ENCODE peak calls at places on chromosomes 13 and 19, in six cellular contexts. One of them, this sample, is unnamed. For H3K36me3 and H3K4me1, the result is how much of the 10 kb centered on the place peaks cover.

GRCh38 chr19:9126900-9127405 is at the start of gene OR7G3:
- DNase-seq in SK-N-SH: no peak
- DNase-seq in right atrium auricular region: no peak
- DNase-seq in stomach: no peak
- DNase-seq in effector memory CD4-positive, alpha-beta T cell: no peak
- DNase-seq in PC-3: no peak
- DNase-seq in this sample: no peak

GRCh38 chr13:112128052-112128610 is 61.2 kb downstream of the SOX1 start:
- DNase-seq in PC-3: no peak
- DNase-seq in right atrium auricular region: no peak
- DNase-seq in SK-N-SH: no peak
- DNase-seq in stomach: no peak
- DNase-seq in effector memory CD4-positive, alpha-beta T cell: no peak
- DNase-seq in this sample: no peak

GRCh38 chr13:25819856-25820530 is 231.8 kb downstream of the SHISA2 start:
- DNase-seq in stomach: no peak
- DNase-seq in PC-3: no peak
- DNase-seq in effector memory CD4-positive, alpha-beta T cell: no peak
- DNase-seq in right atrium auricular region: no peak
- DNase-seq in SK-N-SH: no peak
- DNase-seq in this sample: no peak

GRCh38 chr13:30647420-30647819 is 29.7 kb downstream of the USPL1 start:
- DNase-seq in SK-N-SH: no peak
- DNase-seq in stomach: no peak
- DNase-seq in right atrium auricular region: no peak
- DNase-seq in effector memory CD4-positive, alpha-beta T cell: no peak
- DNase-seq in PC-3: no peak
- DNase-seq in this sample: no peak

GRCh38 chr19:51246153-51246552 is 4.7 kb upstream of the SIGLECL1 start:
- DNase-seq in stomach: no peak
- DNase-seq in PC-3: peak
- DNase-seq in right atrium auricular region: no peak
- DNase-seq in SK-N-SH: no peak
- DNase-seq in effector memory CD4-positive, alpha-beta T cell: no peak
- DNase-seq in this sample: no peak

GRCh38 chr19:16496613-16496983 is 404 bp downstream of the C19orf44 start:
- DNase-seq in right atrium auricular region: peak
- DNase-seq in effector memory CD4-positive, alpha-beta T cell: no peak
- DNase-seq in stomach: peak
- DNase-seq in SK-N-SH: no peak
- DNase-seq in PC-3: peak
- DNase-seq in this sample: no peak

GRCh38 chr13:38821753-38822551 is 135.1 kb downstream of the FREM2 start:
- DNase-seq in effector memory CD4-positive, alpha-beta T cell: no peak
- DNase-seq in PC-3: no peak
- DNase-seq in stomach: no peak
- DNase-seq in SK-N-SH: no peak
- DNase-seq in right atrium auricular region: no peak
- DNase-seq in this sample: no peak

GRCh38 chr13:30338331-30338851 is 31.0 kb upstream of the KATNAL1 start:
- DNase-seq in effector memory CD4-positive, alpha-beta T cell: no peak
- DNase-seq in right atrium auricular region: no peak
- DNase-seq in PC-3: peak
- DNase-seq in SK-N-SH: no peak
- DNase-seq in stomach: no peak
- DNase-seq in this sample: no peak

GRCh38 chr13:104954210-104954609 is 1581.3 kb downstream of the EFNB2 start:
- DNase-seq in PC-3: no peak
- DNase-seq in effector memory CD4-positive, alpha-beta T cell: no peak
- DNase-seq in right atrium auricular region: no peak
- DNase-seq in SK-N-SH: no peak
- DNase-seq in stomach: no peak
- DNase-seq in this sample: no peak

GRCh38 chr13:28658539-28658795 is 463 bp upstream of the POMP start:
- DNase-seq in effector memory CD4-positive, alpha-beta T cell: no peak
- DNase-seq in stomach: no peak
- DNase-seq in right atrium auricular region: no peak
- DNase-seq in PC-3: no peak
- DNase-seq in SK-N-SH: peak
- DNase-seq in this sample: no peak

GRCh38 chr13:99344610-99345208 is 37.5 kb upstream of the GPR183 start:
- DNase-seq in stomach: no peak
- DNase-seq in right atrium auricular region: no peak
- DNase-seq in SK-N-SH: no peak
- DNase-seq in effector memory CD4-positive, alpha-beta T cell: no peak
- DNase-seq in PC-3: no peak
- DNase-seq in this sample: no peak

GRCh38 chr13:75530536-75530935 is 7.1 kb downstream of the COMMD6 start:
- DNase-seq in PC-3: no peak
- DNase-seq in right atrium auricular region: no peak
- DNase-seq in SK-N-SH: no peak
- DNase-seq in effector memory CD4-positive, alpha-beta T cell: no peak
- DNase-seq in stomach: no peak
- DNase-seq in this sample: no peak

GRCh38 chr13:23020246-23020843 is 160.4 kb upstream of the SGCG start:
- DNase-seq in PC-3: peak
- DNase-seq in right atrium auricular region: peak
- DNase-seq in stomach: peak
- DNase-seq in effector memory CD4-positive, alpha-beta T cell: no peak
- DNase-seq in SK-N-SH: peak
- DNase-seq in this sample: no peak

GRCh38 chr19:12694641-12695040 is 1.8 kb downstream of the FBXW9 start:
- DNase-seq in stomach: no peak
- DNase-seq in SK-N-SH: no peak
- DNase-seq in PC-3: no peak
- DNase-seq in right atrium auricular region: no peak
- DNase-seq in effector memory CD4-positive, alpha-beta T cell: no peak
- DNase-seq in this sample: no peak

GRCh38 chr19:37551123-37551993 is 43.2 kb downstream of the ZNF571 start:
- DNase-seq in PC-3: no peak
- DNase-seq in effector memory CD4-positive, alpha-beta T cell: peak
- DNase-seq in SK-N-SH: peak
- DNase-seq in right atrium auricular region: no peak
- DNase-seq in stomach: no peak
- DNase-seq in this sample: peak

GRCh38 chr13:99830931-99831330 is 140.6 kb downstream of the ZIC5 start:
- DNase-seq in right atrium auricular region: no peak
- DNase-seq in SK-N-SH: no peak
- DNase-seq in effector memory CD4-positive, alpha-beta T cell: no peak
- DNase-seq in stomach: no peak
- DNase-seq in PC-3: no peak
- DNase-seq in this sample: no peak

GRCh38 chr13:67554746-67555452 is 324.8 kb upstream of the PCDH9 start:
- DNase-seq in stomach: no peak
- DNase-seq in SK-N-SH: no peak
- DNase-seq in effector memory CD4-positive, alpha-beta T cell: no peak
- DNase-seq in PC-3: no peak
- DNase-seq in right atrium auricular region: no peak
- DNase-seq in this sample: no peak

GRCh38 chr13:40611635-40612422 is 54.6 kb downstream of the FOXO1 start:
- DNase-seq in PC-3: no peak
- DNase-seq in right atrium auricular region: no peak
- DNase-seq in stomach: no peak
- DNase-seq in effector memory CD4-positive, alpha-beta T cell: no peak
- DNase-seq in SK-N-SH: no peak
- DNase-seq in this sample: no peak

GRCh38 chr13:105327727-105328126 is 1207.7 kb downstream of the EFNB2 start:
- DNase-seq in effector memory CD4-positive, alpha-beta T cell: no peak
- DNase-seq in stomach: no peak
- DNase-seq in SK-N-SH: no peak
- DNase-seq in PC-3: no peak
- DNase-seq in right atrium auricular region: no peak
- DNase-seq in this sample: no peak

DNA sequence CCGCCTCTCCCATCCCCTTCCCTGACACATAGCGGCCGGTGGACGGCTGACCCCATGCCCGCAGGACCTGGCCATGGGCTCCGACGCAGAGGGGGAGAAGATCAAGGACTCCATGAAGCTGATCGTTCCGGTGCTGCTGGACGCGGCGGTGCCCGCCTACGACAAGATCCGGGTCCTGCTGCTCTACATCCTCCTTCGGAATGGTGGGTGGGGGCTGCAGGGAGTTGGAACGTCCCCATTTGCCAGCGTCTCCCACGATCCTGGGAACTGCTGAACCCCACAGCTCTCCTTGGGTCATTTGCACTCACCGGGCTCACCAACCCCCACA is 7.6 kb downstream of the STXBP2 start:
- DNase-seq in PC-3: no peak
- DNase-seq in right atrium auricular region: no peak
- DNase-seq in SK-N-SH: peak
- DNase-seq in stomach: no peak
- DNase-seq in effector memory CD4-positive, alpha-beta T cell: no peak
- DNase-seq in this sample: no peak
- H3K36me3 ChIP-seq in PC-3: under half
- H3K36me3 ChIP-seq in right atrium auricular region: under half
- H3K36me3 ChIP-seq in SK-N-SH: under half
- H3K36me3 ChIP-seq in stomach: half or more
- H3K36me3 ChIP-seq in effector memory CD4-positive, alpha-beta T cell: under half
- H3K36me3 ChIP-seq in this sample: under half

GRCh38 chr19:19426799-19427198 is 21.3 kb downstream of the GATAD2A start:
- DNase-seq in SK-N-SH: no peak
- DNase-seq in PC-3: no peak
- DNase-seq in right atrium auricular region: no peak
- DNase-seq in effector memory CD4-positive, alpha-beta T cell: no peak
- DNase-seq in stomach: no peak
- DNase-seq in this sample: no peak

GRCh38 chr19:19427935-19428334 is 22.5 kb downstream of the GATAD2A start:
- DNase-seq in stomach: no peak
- DNase-seq in right atrium auricular region: no peak
- DNase-seq in SK-N-SH: no peak
- DNase-seq in PC-3: no peak
- DNase-seq in effector memory CD4-positive, alpha-beta T cell: no peak
- DNase-seq in this sample: no peak

GRCh38 chr19:19425170-19425875 is 19.8 kb downstream of the GATAD2A start:
- DNase-seq in right atrium auricular region: no peak
- DNase-seq in stomach: no peak
- DNase-seq in SK-N-SH: no peak
- DNase-seq in PC-3: no peak
- DNase-seq in effector memory CD4-positive, alpha-beta T cell: no peak
- DNase-seq in this sample: no peak

GRCh38 chr19:19427302-19427701 is 21.8 kb downstream of the GATAD2A start:
- DNase-seq in effector memory CD4-positive, alpha-beta T cell: no peak
- DNase-seq in PC-3: no peak
- DNase-seq in stomach: no peak
- DNase-seq in right atrium auricular region: no peak
- DNase-seq in SK-N-SH: no peak
- DNase-seq in this sample: no peak

DNA sequence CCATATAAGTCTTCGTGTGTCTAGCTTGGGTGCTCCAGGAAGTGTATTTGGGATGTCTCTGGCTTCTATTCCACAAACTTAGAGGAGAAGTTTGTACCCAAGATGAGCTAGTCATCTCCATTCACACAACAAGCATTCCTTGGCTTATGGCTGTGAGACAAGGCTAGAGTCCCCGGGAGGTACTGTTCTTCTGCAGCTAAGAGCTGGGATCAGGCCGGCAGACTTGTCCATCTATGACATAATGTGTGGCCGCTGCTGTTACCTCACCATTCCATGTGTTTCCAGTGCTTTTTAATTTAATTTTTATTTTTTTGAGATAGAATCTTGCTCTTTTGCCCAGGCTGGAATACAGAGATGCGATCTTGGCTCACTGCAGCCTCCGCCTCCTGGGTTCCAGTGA is 20.7 kb downstream of the GATAD2A start:
- DNase-seq in right atrium auricular region: no peak
- DNase-seq in SK-N-SH: no peak
- DNase-seq in effector memory CD4-positive, alpha-beta T cell: no peak
- DNase-seq in PC-3: no peak
- DNase-seq in stomach: no peak
- DNase-seq in this sample: no peak
- H3K4me1 ChIP-seq in right atrium auricular region: under half
- H3K4me1 ChIP-seq in SK-N-SH: under half
- H3K4me1 ChIP-seq in effector memory CD4-positive, alpha-beta T cell: under half
- H3K4me1 ChIP-seq in PC-3: under half
- H3K4me1 ChIP-seq in stomach: under half
- H3K4me1 ChIP-seq in this sample: under half

DNA sequence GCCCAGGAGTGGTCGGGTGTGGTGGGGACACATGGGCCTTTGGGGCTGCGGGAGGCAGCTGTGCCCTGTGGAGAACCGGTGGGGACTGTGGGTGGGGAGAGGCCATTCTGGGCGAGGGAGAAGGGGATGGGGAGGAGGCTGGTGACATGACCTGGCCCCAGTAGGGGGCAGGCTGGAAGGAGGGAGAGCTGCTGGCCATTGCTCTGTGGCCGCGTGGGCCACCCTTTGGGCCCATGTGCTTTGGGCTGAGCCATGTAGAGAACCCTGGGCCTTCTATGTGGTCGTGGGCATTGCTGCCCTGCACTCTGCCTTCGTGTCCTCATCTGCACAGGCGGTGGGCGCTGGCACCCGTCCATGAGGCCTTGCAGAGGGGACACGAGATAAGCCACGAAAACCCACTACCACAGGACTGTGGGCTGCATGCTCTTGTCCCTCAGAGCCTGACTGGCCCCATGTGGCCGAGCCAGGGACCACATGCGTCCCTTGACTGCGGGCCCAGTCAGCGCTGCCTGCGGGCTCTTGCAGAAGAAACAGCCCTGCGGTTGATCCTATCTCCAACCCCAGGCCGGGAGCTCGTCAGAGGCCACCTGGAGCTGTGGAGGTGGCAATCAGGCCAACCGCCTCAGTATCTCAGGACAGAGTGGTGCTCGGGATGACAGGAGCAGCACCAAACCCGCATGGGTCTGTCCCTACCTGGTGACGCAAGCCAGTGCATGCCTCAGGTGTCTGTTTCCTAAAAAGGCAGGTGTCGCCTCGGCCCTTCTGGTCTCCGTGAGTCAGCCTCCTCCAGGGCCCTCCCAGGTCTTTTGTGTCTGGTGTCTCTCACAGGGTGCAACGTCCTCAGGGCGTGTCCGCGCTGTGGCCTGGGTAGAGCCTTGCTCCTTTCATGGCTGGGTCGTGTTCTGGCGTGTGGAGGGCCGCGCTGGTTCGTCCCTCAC is 14.3 kb downstream of the FZR1 start:
- DNase-seq in stomach: no peak
- DNase-seq in PC-3: no peak
- DNase-seq in effector memory CD4-positive, alpha-beta T cell: no peak
- DNase-seq in SK-N-SH: peak
- DNase-seq in right atrium auricular region: no peak
- DNase-seq in this sample: no peak
- H3K36me3 ChIP-seq in stomach: half or more
- H3K36me3 ChIP-seq in PC-3: under half
- H3K36me3 ChIP-seq in effector memory CD4-positive, alpha-beta T cell: under half
- H3K36me3 ChIP-seq in SK-N-SH: under half
- H3K36me3 ChIP-seq in right atrium auricular region: under half
- H3K36me3 ChIP-seq in this sample: under half

GRCh38 chr19:55641376-55642152 is 762 bp downstream of the ZNF580 start:
- DNase-seq in SK-N-SH: peak
- DNase-seq in effector memory CD4-positive, alpha-beta T cell: no peak
- DNase-seq in PC-3: no peak
- DNase-seq in stomach: no peak
- DNase-seq in right atrium auricular region: no peak
- DNase-seq in this sample: no peak
- H3K4me1 ChIP-seq in SK-N-SH: under half
- H3K4me1 ChIP-seq in effector memory CD4-positive, alpha-beta T cell: under half
- H3K4me1 ChIP-seq in PC-3: under half
- H3K4me1 ChIP-seq in stomach: under half
- H3K4me1 ChIP-seq in right atrium auricular region: half or more
- H3K4me1 ChIP-seq in this sample: under half

This sample was measured in heart right ventricle.